ENCODE peak calls at places on chromosomes 2 and 18, in six cellular contexts. O is fibroblast of mammary gland, P is right atrium auricular region, N is choroid plexus epithelial cell, Z is fibroblast of pulmonary artery, K is MM.1S. J is an unnamed sample.

GRCh38 chr2:216549926-216550690 is 51.5 kb downstream of the RPL37A start:
- DNase-seq in O (no peak), P (no peak), N (no peak), Z (no peak), K (no peak), J (no peak)

GRCh38 chr2:85326946-85327756 is 638 bp downstream of the TGOLN2 start:
- DNase-seq in O (peak), P (no peak), N (peak), Z (peak), K (peak), J (no peak)

GRCh38 chr2:238441262-238442114 is 14.8 kb downstream of the ASB1 start:
- DNase-seq in O (peak), P (no peak), N (peak), Z (peak), K (no peak), J (no peak)

GRCh38 chr2:116776556-116776955 is 1037.9 kb upstream of the DDX18 start:
- DNase-seq in O (no peak), P (no peak), N (no peak), Z (no peak), K (no peak), J (no peak)

GRCh38 chr2:108444941-108445840 is 3.8 kb upstream of the GCC2 start:
- DNase-seq in O (peak), P (no peak), N (peak), Z (peak), K (no peak), J (no peak)

GRCh38 chr2:133780997-133781513 is 212.8 kb upstream of the NCKAP5 start:
- DNase-seq in O (no peak), P (no peak), N (no peak), Z (no peak), K (no peak), J (no peak)

GRCh38 chr2:218448934-218449333 is 30.0 kb downstream of the VIL1 start:
- DNase-seq in O (peak), P (no peak), N (peak), Z (peak), K (no peak), J (peak)

GRCh38 chr2:159396796-159397195 is 110.3 kb upstream of the WDSUB1 start:
- DNase-seq in O (no peak), P (no peak), N (no peak), Z (no peak), K (no peak), J (no peak)

GRCh38 chr2:66433945-66434678 is 813 bp upstream of the MEIS1 start:
- DNase-seq in O (peak), P (no peak), N (peak), Z (peak), K (peak), J (peak)

GRCh38 chr2:233706720-233707119 is 6.0 kb upstream of the UGT1A5 start:
- DNase-seq in O (peak), P (no peak), N (peak), Z (peak), K (no peak), J (peak)

DNA sequence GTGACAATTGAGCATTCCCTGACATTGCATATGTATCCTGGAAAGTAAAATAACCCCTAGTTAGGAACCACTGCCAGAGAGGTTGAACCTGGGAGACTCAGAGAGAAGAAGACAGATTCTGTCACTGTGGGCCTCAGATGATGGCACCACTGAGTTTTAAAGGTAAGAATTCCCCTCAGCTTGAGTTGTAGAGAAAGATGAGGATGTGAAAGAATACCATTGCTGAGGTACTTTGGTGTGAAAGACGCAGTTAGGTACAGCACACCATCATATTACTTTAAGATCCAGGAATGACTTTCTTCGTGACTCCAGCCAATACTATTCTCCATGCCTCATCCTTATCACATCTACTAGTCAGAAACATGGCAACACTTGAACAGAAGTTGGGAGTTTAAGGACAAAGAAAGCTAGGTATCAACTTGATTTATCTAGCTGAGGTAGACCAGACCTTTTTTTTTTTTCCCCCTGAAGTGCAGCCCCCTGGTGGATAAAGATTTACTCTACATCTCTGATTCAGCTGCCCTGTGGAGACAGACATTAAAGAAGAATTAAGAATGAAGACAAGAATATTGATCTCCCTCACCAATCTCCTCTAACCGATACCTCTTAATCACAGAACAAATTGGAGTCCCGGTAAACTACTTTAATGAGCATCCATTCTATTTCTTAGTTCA is 630.5 kb upstream of the FANCL start:
- DNase-seq in O (no peak), P (no peak), N (peak), Z (no peak), K (peak), J (peak)
- TF ChIP-seq CTCF in O (peak), P (no peak), N (peak), Z (no peak), K (peak), J (no peak)

GRCh38 chr2:3805120-3805519 is 101.7 kb downstream of the DCDC2C start:
- DNase-seq in O (no peak), P (no peak), N (no peak), Z (no peak), K (no peak), J (peak)
- TF ChIP-seq CTCF in O (peak), P (peak), N (peak), Z (no peak), K (no peak), J (peak)

GRCh38 chr18:45805551-45805950 is 19.9 kb upstream of the SIGLEC15 start:
- DNase-seq in O (peak), P (no peak), N (no peak), Z (peak), K (no peak), J (peak)

GRCh38 chr18:45806226-45806625 is 19.2 kb upstream of the SIGLEC15 start:
- DNase-seq in O (peak), P (no peak), N (peak), Z (peak), K (no peak), J (peak)

GRCh38 chr18:45802814-45803492 is 22.5 kb upstream of the SIGLEC15 start:
- DNase-seq in O (peak), P (no peak), N (peak), Z (peak), K (no peak), J (peak)

GRCh38 chr18:45801396-45802004 is 24.0 kb upstream of the SIGLEC15 start:
- DNase-seq in O (no peak), P (no peak), N (no peak), Z (no peak), K (no peak), J (peak)
- TF ChIP-seq CTCF in O (no peak), P (no peak), N (no peak), Z (no peak), K (no peak), J (no peak)

DNA sequence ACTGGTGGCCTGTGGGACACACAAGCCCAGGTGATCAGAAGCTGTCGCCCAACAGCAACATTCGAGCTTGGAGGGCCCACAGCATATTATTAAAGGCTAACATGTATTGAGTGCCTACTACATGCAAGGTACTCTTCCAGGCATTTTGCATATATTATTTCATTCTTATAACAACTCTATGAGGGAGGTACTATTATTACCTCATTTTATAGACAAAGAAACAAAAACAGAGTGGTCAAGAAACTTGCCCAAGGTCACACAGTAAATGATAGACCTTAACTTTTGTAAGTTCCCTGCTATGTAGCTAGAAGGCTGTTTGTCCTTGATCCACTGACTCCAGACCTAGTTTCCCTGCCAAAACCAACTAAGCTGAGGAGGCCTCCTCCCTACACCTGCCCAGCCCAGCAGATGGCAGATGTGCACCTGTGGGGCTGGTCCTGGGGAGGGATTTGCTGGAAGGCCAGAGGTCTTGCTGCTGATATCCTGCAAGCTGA is 35.7 kb downstream of the KANSL3 start:
- DNase-seq in O (no peak), P (no peak), N (no peak), Z (no peak), K (no peak), J (no peak)
- TF ChIP-seq CTCF in O (no peak), P (no peak), N (peak), Z (no peak), K (peak), J (no peak)

GRCh38 chr2:156589381-156590079 is 153.4 kb downstream of the GPD2 start:
- DNase-seq in O (peak), P (no peak), N (peak), Z (peak), K (peak), J (peak)
- TF ChIP-seq CTCF in O (peak), P (peak), N (peak), Z (peak), K (peak), J (peak)

DNA sequence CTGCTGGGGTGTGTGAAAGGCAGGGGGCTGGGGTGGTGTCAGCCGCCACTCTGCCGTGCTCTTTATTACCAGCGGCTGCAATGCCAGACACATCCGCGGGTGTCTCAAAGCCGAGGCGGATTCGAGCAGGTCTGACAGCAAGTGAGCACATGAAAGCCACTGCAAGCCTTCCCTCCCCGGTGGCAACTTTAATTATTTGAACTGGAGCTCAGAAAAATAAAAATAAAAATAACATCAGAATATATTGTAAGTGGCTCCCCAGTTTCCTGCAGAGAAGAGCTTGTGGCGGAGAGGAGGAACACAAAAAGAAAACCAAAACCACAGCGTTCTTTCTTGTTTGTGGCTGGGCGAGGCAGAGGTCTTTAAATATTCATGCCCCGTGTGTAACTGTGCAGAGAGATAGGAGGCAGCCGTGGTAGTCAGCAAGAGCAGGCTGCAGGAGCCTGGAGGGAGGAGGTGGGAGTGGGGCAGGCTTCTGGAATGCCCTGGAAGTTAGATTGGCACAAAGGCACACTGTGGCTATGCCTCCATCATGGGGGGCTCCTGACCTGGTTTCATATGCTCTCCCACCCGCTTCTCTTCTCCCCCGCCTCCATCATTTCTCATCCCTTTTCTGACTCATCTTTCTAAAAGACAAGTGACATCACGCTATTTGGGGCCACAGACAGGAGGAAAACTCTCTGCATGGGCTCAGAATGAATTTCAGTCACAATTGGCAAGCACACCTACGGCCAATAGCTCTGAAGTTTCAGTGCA is 199.8 kb downstream of the CLIP4 start:
- DNase-seq in O (no peak), P (peak), N (peak), Z (no peak), K (peak), J (no peak)
- TF ChIP-seq CTCF in O (no peak), P (no peak), N (peak), Z (no peak), K (peak), J (no peak)

GRCh38 chr18:6729247-6730091 is at the start of gene ARHGAP28:
- DNase-seq in O (peak), P (peak), N (peak), Z (peak), K (peak), J (peak)
- TF ChIP-seq CTCF in O (no peak), P (peak), N (no peak), Z (no peak), K (peak), J (no peak)